ENCODE peak calls at places on chromosomes 16 and 17, in eight cellular contexts. One of them, this sample, is unnamed.

GRCh38 chr17:13749566-13750235 is 148.0 kb upstream of the HS3ST3A1 start:
- DNase-seq in hepatocyte: peak; percentile 8
- DNase-seq in DND-41: no peak
- DNase-seq in endodermal cell: peak; percentile 74
- DNase-seq in effector memory CD4-positive, alpha-beta T cell: no peak
- DNase-seq in OCI-LY7: no peak
- DNase-seq in A549: no peak
- DNase-seq in AG04450: no peak
- DNase-seq in this sample: no peak

GRCh38 chr17:40694584-40694983 is 9.0 kb downstream of the KRT24 start:
- DNase-seq in hepatocyte: peak; percentile 35
- DNase-seq in DND-41: no peak
- DNase-seq in endodermal cell: peak; percentile 61
- DNase-seq in effector memory CD4-positive, alpha-beta T cell: no peak
- DNase-seq in OCI-LY7: no peak
- DNase-seq in A549: no peak
- DNase-seq in AG04450: no peak
- DNase-seq in this sample: no peak

GRCh38 chr16:721765-722481 is 977 bp downstream of the ANTKMT start:
- DNase-seq in hepatocyte: no peak
- DNase-seq in DND-41: peak; percentile 30
- DNase-seq in endodermal cell: no peak
- DNase-seq in effector memory CD4-positive, alpha-beta T cell: no peak
- DNase-seq in OCI-LY7: no peak
- DNase-seq in A549: no peak
- DNase-seq in AG04450: no peak
- DNase-seq in this sample: no peak

GRCh38 chr17:76995352-76996105 is 127.3 kb downstream of the MGAT5B start:
- DNase-seq in hepatocyte: no peak
- DNase-seq in DND-41: no peak
- DNase-seq in endodermal cell: peak; percentile 78
- DNase-seq in effector memory CD4-positive, alpha-beta T cell: no peak
- DNase-seq in OCI-LY7: peak; percentile 46
- DNase-seq in A549: no peak
- DNase-seq in AG04450: no peak
- DNase-seq in this sample: no peak

GRCh38 chr17:43438626-43439529 is 40.1 kb downstream of the ARL4D start:
- DNase-seq in hepatocyte: no peak
- DNase-seq in DND-41: no peak
- DNase-seq in endodermal cell: peak; percentile 84
- DNase-seq in effector memory CD4-positive, alpha-beta T cell: no peak
- DNase-seq in OCI-LY7: no peak
- DNase-seq in A549: no peak
- DNase-seq in AG04450: no peak
- DNase-seq in this sample: no peak

GRCh38 chr16:65285128-65286120 is 163.6 kb upstream of the CDH11 start:
- DNase-seq in hepatocyte: peak; percentile 22
- DNase-seq in DND-41: no peak
- DNase-seq in endodermal cell: no peak
- DNase-seq in effector memory CD4-positive, alpha-beta T cell: no peak
- DNase-seq in OCI-LY7: no peak
- DNase-seq in A549: no peak
- DNase-seq in AG04450: no peak
- DNase-seq in this sample: no peak

GRCh38 chr16:50830698-50831097 is 88.8 kb downstream of the CYLD start:
- DNase-seq in hepatocyte: no peak
- DNase-seq in DND-41: no peak
- DNase-seq in endodermal cell: no peak
- DNase-seq in effector memory CD4-positive, alpha-beta T cell: no peak
- DNase-seq in OCI-LY7: no peak
- DNase-seq in A549: no peak
- DNase-seq in AG04450: no peak
- DNase-seq in this sample: no peak

GRCh38 chr17:75457047-75457654 is 716 bp downstream of the TMEM94 start:
- DNase-seq in hepatocyte: peak; percentile 71
- DNase-seq in DND-41: peak; percentile 40
- DNase-seq in endodermal cell: peak; percentile 89
- DNase-seq in effector memory CD4-positive, alpha-beta T cell: no peak
- DNase-seq in OCI-LY7: peak; percentile 21
- DNase-seq in A549: no peak
- DNase-seq in AG04450: no peak
- DNase-seq in this sample: peak; percentile 81

GRCh38 chr16:26394409-26394808 is 672.3 kb upstream of the C16orf82 start:
- DNase-seq in hepatocyte: no peak
- DNase-seq in DND-41: no peak
- DNase-seq in endodermal cell: no peak
- DNase-seq in effector memory CD4-positive, alpha-beta T cell: no peak
- DNase-seq in OCI-LY7: no peak
- DNase-seq in A549: no peak
- DNase-seq in AG04450: no peak
- DNase-seq in this sample: no peak

GRCh38 chr17:76997981-76998531 is 129.9 kb downstream of the MGAT5B start:
- DNase-seq in hepatocyte: no peak
- DNase-seq in DND-41: peak; percentile 84
- DNase-seq in endodermal cell: no peak
- DNase-seq in effector memory CD4-positive, alpha-beta T cell: peak; percentile 56
- DNase-seq in OCI-LY7: peak; percentile 95
- DNase-seq in A549: no peak
- DNase-seq in AG04450: no peak
- DNase-seq in this sample: no peak

GRCh38 chr17:2853111-2853721 is 57.0 kb downstream of the RAP1GAP2 start:
- DNase-seq in hepatocyte: peak; percentile 61
- DNase-seq in DND-41: no peak
- DNase-seq in endodermal cell: peak; percentile 90
- DNase-seq in effector memory CD4-positive, alpha-beta T cell: peak; percentile 33
- DNase-seq in OCI-LY7: peak; percentile 35
- DNase-seq in A549: peak; percentile 73
- DNase-seq in AG04450: no peak
- DNase-seq in this sample: no peak

GRCh38 chr17:45824901-45825492 is 19.7 kb upstream of the SPPL2C start:
- DNase-seq in hepatocyte: no peak
- DNase-seq in DND-41: no peak
- DNase-seq in endodermal cell: no peak
- DNase-seq in effector memory CD4-positive, alpha-beta T cell: no peak
- DNase-seq in OCI-LY7: no peak
- DNase-seq in A549: no peak
- DNase-seq in AG04450: no peak
- DNase-seq in this sample: no peak

GRCh38 chr16:15418206-15418605 is 16.2 kb upstream of the BMERB1 start:
- DNase-seq in hepatocyte: no peak
- DNase-seq in DND-41: no peak
- DNase-seq in endodermal cell: no peak
- DNase-seq in effector memory CD4-positive, alpha-beta T cell: no peak
- DNase-seq in OCI-LY7: no peak
- DNase-seq in A549: no peak
- DNase-seq in AG04450: no peak
- DNase-seq in this sample: no peak

GRCh38 chr17:15490634-15491261 is 23.3 kb upstream of the CDRT4 start:
- DNase-seq in hepatocyte: peak; percentile 78
- DNase-seq in DND-41: no peak
- DNase-seq in endodermal cell: peak; percentile 96
- DNase-seq in effector memory CD4-positive, alpha-beta T cell: no peak
- DNase-seq in OCI-LY7: no peak
- DNase-seq in A549: no peak
- DNase-seq in AG04450: no peak
- DNase-seq in this sample: peak; percentile 73

GRCh38 chr17:78132767-78133178 is 2.2 kb downstream of the TMC8 start:
- DNase-seq in hepatocyte: no peak
- DNase-seq in DND-41: no peak
- DNase-seq in endodermal cell: peak; percentile 69
- DNase-seq in effector memory CD4-positive, alpha-beta T cell: no peak
- DNase-seq in OCI-LY7: no peak
- DNase-seq in A549: no peak
- DNase-seq in AG04450: no peak
- DNase-seq in this sample: no peak

GRCh38 chr16:14307623-14308356 is 236.7 kb downstream of the MRTFB start:
- DNase-seq in hepatocyte: no peak
- DNase-seq in DND-41: peak; percentile 43
- DNase-seq in endodermal cell: peak; percentile 73
- DNase-seq in effector memory CD4-positive, alpha-beta T cell: no peak
- DNase-seq in OCI-LY7: peak; percentile 53
- DNase-seq in A549: no peak
- DNase-seq in AG04450: no peak
- DNase-seq in this sample: no peak

GRCh38 chr17:32261937-32262510 is 3.6 kb upstream of the RHBDL3 start:
- DNase-seq in hepatocyte: no peak
- DNase-seq in DND-41: no peak
- DNase-seq in endodermal cell: peak; percentile 56
- DNase-seq in effector memory CD4-positive, alpha-beta T cell: no peak
- DNase-seq in OCI-LY7: no peak
- DNase-seq in A549: no peak
- DNase-seq in AG04450: no peak
- DNase-seq in this sample: no peak

GRCh38 chr17:10769840-10770239 is 34.1 kb downstream of the TMEM238L start:
- DNase-seq in hepatocyte: no peak
- DNase-seq in DND-41: no peak
- DNase-seq in endodermal cell: peak; percentile 47
- DNase-seq in effector memory CD4-positive, alpha-beta T cell: no peak
- DNase-seq in OCI-LY7: no peak
- DNase-seq in A549: no peak
- DNase-seq in AG04450: no peak
- DNase-seq in this sample: no peak

GRCh38 chr17:35094902-35095301 is 24.8 kb downstream of the RAD51D start:
- DNase-seq in hepatocyte: no peak
- DNase-seq in DND-41: no peak
- DNase-seq in endodermal cell: no peak
- DNase-seq in effector memory CD4-positive, alpha-beta T cell: no peak
- DNase-seq in OCI-LY7: no peak
- DNase-seq in A549: no peak
- DNase-seq in AG04450: peak; percentile 60
- DNase-seq in this sample: no peak

GRCh38 chr17:47239663-47240374 is 13.8 kb upstream of the ITGB3 start:
- DNase-seq in hepatocyte: peak; percentile 77
- DNase-seq in DND-41: no peak
- DNase-seq in endodermal cell: no peak
- DNase-seq in effector memory CD4-positive, alpha-beta T cell: no peak
- DNase-seq in OCI-LY7: peak; percentile 43
- DNase-seq in A549: peak; percentile 50
- DNase-seq in AG04450: peak; percentile 83
- DNase-seq in this sample: no peak

GRCh38 chr16:24837969-24838368 is 7.8 kb upstream of the SLC5A11 start:
- DNase-seq in hepatocyte: no peak
- DNase-seq in DND-41: no peak
- DNase-seq in endodermal cell: peak; percentile 28
- DNase-seq in effector memory CD4-positive, alpha-beta T cell: no peak
- DNase-seq in OCI-LY7: no peak
- DNase-seq in A549: no peak
- DNase-seq in AG04450: no peak
- DNase-seq in this sample: no peak

GRCh38 chr16:88650749-88651275 is at the start of gene CYBA:
- DNase-seq in hepatocyte: peak; percentile 88
- DNase-seq in DND-41: peak; percentile 81
- DNase-seq in endodermal cell: peak; percentile 94
- DNase-seq in effector memory CD4-positive, alpha-beta T cell: peak; percentile 74
- DNase-seq in OCI-LY7: peak; percentile 88
- DNase-seq in A549: peak; percentile 87
- DNase-seq in AG04450: no peak
- DNase-seq in this sample: no peak

GRCh38 chr17:55219939-55220338 is 44.8 kb upstream of the HLF start:
- DNase-seq in hepatocyte: no peak
- DNase-seq in DND-41: no peak
- DNase-seq in endodermal cell: no peak
- DNase-seq in effector memory CD4-positive, alpha-beta T cell: no peak
- DNase-seq in OCI-LY7: no peak
- DNase-seq in A549: no peak
- DNase-seq in AG04450: no peak
- DNase-seq in this sample: no peak
- H3K27ac ChIP-seq in hepatocyte: no peak overlapping the region
- H3K27ac ChIP-seq in DND-41: no peak overlapping the region
- H3K27ac ChIP-seq in endodermal cell: no peak overlapping the region
- H3K27ac ChIP-seq in effector memory CD4-positive, alpha-beta T cell: no peak overlapping the region
- H3K27ac ChIP-seq in OCI-LY7: no peak overlapping the region
- H3K27ac ChIP-seq in A549: no peak overlapping the region
- H3K27ac ChIP-seq in AG04450: no peak overlapping the region
- H3K27ac ChIP-seq in this sample: no peak overlapping the region

DNA sequence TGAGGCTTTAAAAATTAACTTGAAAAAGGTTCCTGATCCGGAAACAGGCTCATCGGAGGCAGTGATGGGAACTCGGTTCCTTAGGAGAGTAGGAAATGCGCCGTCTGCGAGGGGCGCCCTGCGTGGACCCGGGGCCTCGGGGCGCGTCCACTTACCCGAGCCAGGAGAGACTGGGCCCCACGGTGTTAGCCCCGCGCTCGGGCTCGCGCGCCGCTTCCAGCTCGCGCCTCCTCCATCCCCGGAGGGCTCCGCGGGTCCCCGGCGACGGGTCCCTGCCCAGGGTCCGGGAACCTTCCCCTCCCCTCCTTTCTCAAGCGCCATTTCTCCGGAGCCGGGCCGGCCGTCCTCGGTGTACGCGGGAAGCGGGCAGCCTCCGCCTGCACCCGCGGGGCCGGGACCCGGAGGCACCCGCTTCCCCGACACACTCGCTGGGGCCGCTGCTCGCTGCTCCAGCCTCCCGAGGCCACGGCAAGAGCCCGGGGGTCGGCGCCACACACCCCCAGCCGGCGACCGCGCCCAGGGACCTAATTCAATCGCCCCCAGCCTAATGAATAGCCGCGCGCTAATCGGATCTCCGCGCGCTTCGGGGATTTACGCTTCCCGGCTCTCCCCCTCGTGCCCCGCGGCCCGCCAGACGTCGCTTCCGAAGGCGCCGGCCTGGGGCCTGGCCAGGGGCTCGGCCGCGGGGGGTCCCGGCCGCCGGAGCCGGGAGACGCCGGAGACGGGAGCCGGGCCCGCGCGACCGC is 2.2 kb upstream of the BAHCC1 start:
- DNase-seq in hepatocyte: no peak
- DNase-seq in DND-41: no peak
- DNase-seq in endodermal cell: peak; percentile 76
- DNase-seq in effector memory CD4-positive, alpha-beta T cell: no peak
- DNase-seq in OCI-LY7: peak; percentile 58
- DNase-seq in A549: peak; percentile 39
- DNase-seq in AG04450: no peak
- DNase-seq in this sample: no peak
- H3K4me3 ChIP-seq in hepatocyte: peak overlapping the region; percentile 63
- H3K4me3 ChIP-seq in DND-41: peak overlapping the region; percentile 45
- H3K4me3 ChIP-seq in endodermal cell: peak overlapping the region; percentile 88
- H3K4me3 ChIP-seq in effector memory CD4-positive, alpha-beta T cell: no peak overlapping the region
- H3K4me3 ChIP-seq in OCI-LY7: peak overlapping the region; percentile 74
- H3K4me3 ChIP-seq in A549: peak overlapping the region; percentile 69
- H3K4me3 ChIP-seq in AG04450: peak overlapping the region; percentile 63
- H3K4me3 ChIP-seq in this sample: peak overlapping the region; percentile 84

DNA sequence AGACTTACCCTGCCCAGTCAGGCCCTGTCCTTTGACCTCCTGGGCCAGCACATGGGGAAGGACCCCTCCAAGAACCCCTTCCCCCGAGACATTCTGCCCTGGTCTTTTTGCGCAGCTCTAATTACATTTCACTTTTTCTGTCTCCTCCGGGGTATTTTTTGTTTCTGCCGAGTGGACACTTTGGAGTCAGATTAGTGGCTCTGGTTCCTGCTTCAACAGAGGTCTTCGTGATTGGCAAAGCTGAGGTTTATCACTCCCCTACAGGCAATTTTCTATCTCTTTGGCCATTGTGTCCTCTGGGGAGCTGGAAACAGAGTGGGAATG is 23.5 kb downstream of the ANKRD40 start:
- DNase-seq in hepatocyte: no peak
- DNase-seq in DND-41: no peak
- DNase-seq in endodermal cell: no peak
- DNase-seq in effector memory CD4-positive, alpha-beta T cell: no peak
- DNase-seq in OCI-LY7: no peak
- DNase-seq in A549: no peak
- DNase-seq in AG04450: no peak
- DNase-seq in this sample: no peak
- H3K27ac ChIP-seq in hepatocyte: peak overlapping the region; percentile 99
- H3K27ac ChIP-seq in DND-41: no peak overlapping the region
- H3K27ac ChIP-seq in endodermal cell: no peak overlapping the region
- H3K27ac ChIP-seq in effector memory CD4-positive, alpha-beta T cell: no peak overlapping the region
- H3K27ac ChIP-seq in OCI-LY7: no peak overlapping the region
- H3K27ac ChIP-seq in A549: peak overlapping the region; percentile 98
- H3K27ac ChIP-seq in AG04450: no peak overlapping the region
- H3K27ac ChIP-seq in this sample: no peak overlapping the region

GRCh38 chr16:75218256-75219076 is at the start of gene CTRB1:
- DNase-seq in hepatocyte: peak; percentile 4
- DNase-seq in DND-41: no peak
- DNase-seq in endodermal cell: no peak
- DNase-seq in effector memory CD4-positive, alpha-beta T cell: no peak
- DNase-seq in OCI-LY7: no peak
- DNase-seq in A549: no peak
- DNase-seq in AG04450: no peak
- DNase-seq in this sample: no peak
- H3K4me3 ChIP-seq in hepatocyte: no peak within 1 kb of the TSS
- H3K4me3 ChIP-seq in DND-41: peak within 1 kb of the TSS; percentile 43
- H3K4me3 ChIP-seq in endodermal cell: no peak within 1 kb of the TSS
- H3K4me3 ChIP-seq in effector memory CD4-positive, alpha-beta T cell: no peak within 1 kb of the TSS
- H3K4me3 ChIP-seq in OCI-LY7: no peak within 1 kb of the TSS
- H3K4me3 ChIP-seq in A549: no peak within 1 kb of the TSS
- H3K4me3 ChIP-seq in AG04450: no peak within 1 kb of the TSS
- H3K4me3 ChIP-seq in this sample: no peak within 1 kb of the TSS

This sample was measured in dorsolateral prefrontal cortex.